ENCODE peak calls at places on chromosomes 16 and 17, in five cellular contexts. R is A549, L is HepG2, Y is IMR-90, F is SK-N-SH. E is an unnamed sample. For H3K9me3, the result is how much of the 10 kb centered on the place peaks cover.

GRCh38 chr16:67862623-67863583 is 9.9 kb upstream of the EDC4 start:
- DNase-seq in R (no peak), L (no peak), Y (peak), F (no peak), E (no peak)

GRCh38 chr17:42116705-42117396 is 4.3 kb downstream of the KAT2A start:
- DNase-seq in R (peak), L (peak), Y (peak), F (peak), E (peak)

GRCh38 chr16:21645261-21645721 is 7.1 kb downstream of the IGSF6 start:
- DNase-seq in R (no peak), L (no peak), Y (peak), F (no peak), E (no peak)

GRCh38 chr17:76384987-76385891 is 830 bp downstream of the SPHK1 start:
- DNase-seq in R (peak), L (peak), Y (peak), F (peak), E (peak)

GRCh38 chr16:81547194-81547918 is 102.7 kb downstream of the CMIP start:
- DNase-seq in R (no peak), L (no peak), Y (no peak), F (no peak), E (no peak)

GRCh38 chr17:52233176-52233575 is 74.7 kb upstream of the CA10 start:
- DNase-seq in R (no peak), L (no peak), Y (no peak), F (no peak), E (no peak)

GRCh38 chr17:307295-307691 is 45.3 kb downstream of the RPH3AL start:
- DNase-seq in R (no peak), L (no peak), Y (no peak), F (no peak), E (no peak)

GRCh38 chr17:77781536-77781935 is 177.0 kb upstream of the TNRC6C start:
- DNase-seq in R (no peak), L (no peak), Y (no peak), F (no peak), E (no peak)

GRCh38 chr17:45342871-45343526 is 26.2 kb upstream of the MAP3K14 start:
- DNase-seq in R (no peak), L (no peak), Y (no peak), F (no peak), E (no peak)

GRCh38 chr17:35486920-35487727 is 38.6 kb upstream of the SLFN13 start:
- DNase-seq in R (no peak), L (no peak), Y (peak), F (no peak), E (peak)

GRCh38 chr17:8384801-8385335 is 1.9 kb upstream of the RPL26 start:
- DNase-seq in R (peak), L (no peak), Y (peak), F (no peak), E (no peak)

GRCh38 chr16:29007865-29008593 is 23.2 kb downstream of the LAT start:
- DNase-seq in R (no peak), L (no peak), Y (peak), F (no peak), E (peak)

GRCh38 chr16:35342012-35342411 is 1882.6 kb downstream of the TP53TG3F start:
- DNase-seq in R (no peak), L (no peak), Y (no peak), F (no peak), E (no peak)

GRCh38 chr16:35339337-35339736 is 1879.9 kb downstream of the TP53TG3F start:
- DNase-seq in R (no peak), L (no peak), Y (no peak), F (no peak), E (no peak)

DNA sequence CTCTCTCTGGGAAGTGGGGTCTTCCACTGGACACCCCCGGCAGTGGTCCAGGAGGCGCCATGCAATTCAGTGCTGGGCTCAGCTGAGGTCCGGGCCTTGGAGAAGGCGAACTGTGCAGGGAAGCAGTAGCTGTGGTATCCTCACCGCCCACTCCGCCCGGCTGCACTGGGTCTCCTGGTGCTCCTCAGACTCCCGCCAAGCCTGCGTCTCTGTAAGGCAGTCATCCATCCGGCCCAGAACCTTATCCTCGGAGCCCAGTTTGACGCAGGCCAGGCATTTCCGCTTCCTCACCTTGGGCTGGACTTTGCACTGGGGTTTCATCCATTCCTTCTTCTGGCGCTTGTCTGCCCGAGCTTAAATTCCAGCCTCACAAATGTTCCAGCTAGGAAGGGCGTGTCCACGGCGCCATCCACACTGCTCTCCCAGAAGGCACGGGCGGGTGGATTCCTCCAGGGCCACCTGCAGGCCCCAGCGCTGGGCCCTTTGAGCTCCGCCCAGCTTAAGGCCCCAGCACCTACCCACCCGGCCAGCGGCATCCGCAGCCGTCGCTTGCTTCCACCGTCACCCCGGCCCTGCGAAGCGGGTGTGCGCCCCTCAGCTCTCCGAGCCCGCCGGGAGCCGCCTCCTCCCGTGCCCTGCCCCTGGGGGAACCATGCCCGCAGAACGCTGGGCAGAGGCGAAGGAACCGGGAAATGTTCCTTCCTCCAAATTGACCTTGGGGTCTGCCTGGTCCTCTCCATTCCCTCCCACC is 1884.8 kb downstream of the TP53TG3F start:
- DNase-seq in R (no peak), L (no peak), Y (no peak), F (no peak), E (no peak)
- H3K9me3 ChIP-seq in R (under half), L (half or more), Y (under half), F (under half), E (under half)

GRCh38 chr16:2533912-2534311 is 2.7 kb upstream of the CEMP1 start:
- DNase-seq in R (no peak), L (no peak), Y (no peak), F (no peak), E (no peak)

GRCh38 chr16:2531371-2531695 is at the start of gene CEMP1:
- DNase-seq in R (no peak), L (no peak), Y (no peak), F (no peak), E (no peak)

GRCh38 chr16:2531696-2532493 is 687 bp upstream of the CEMP1 start:
- DNase-seq in R (peak), L (peak), Y (peak), F (peak), E (peak)

GRCh38 chr16:2530629-2531318 is 434 bp downstream of the CEMP1 start:
- DNase-seq in R (no peak), L (no peak), Y (no peak), F (peak), E (no peak)

GRCh38 chr16:2532494-2533141 is 1.4 kb upstream of the CEMP1 start:
- DNase-seq in R (no peak), L (peak), Y (peak), F (peak), E (peak)
- TF ChIP-seq SMC3 in R (no peak), L (no peak), Y (no peak), F (no peak), E (no peak)

DNA sequence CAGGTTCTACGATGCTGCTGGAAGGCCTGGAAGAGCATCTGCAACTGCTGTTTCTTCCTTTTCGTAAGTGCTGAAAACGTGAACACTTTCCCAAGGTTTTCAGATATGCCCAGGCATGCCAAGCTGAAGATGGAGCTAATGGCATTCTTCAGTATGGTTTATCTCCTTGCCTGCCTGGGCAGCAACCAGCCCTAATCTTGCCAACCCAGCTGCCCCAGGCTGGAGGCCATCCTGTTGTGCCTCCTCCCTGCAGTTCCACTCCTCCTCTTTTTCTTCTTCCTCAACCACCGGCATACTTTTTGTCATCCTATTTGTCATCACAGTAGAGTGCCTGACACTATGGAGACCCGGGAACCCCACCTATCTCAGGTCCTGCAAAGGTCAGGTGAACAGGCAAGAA is 1849.3 kb downstream of the TP53TG3F start:
- DNase-seq in R (no peak), L (no peak), Y (no peak), F (no peak), E (no peak)
- H3K9me3 ChIP-seq in R (under half), L (half or more), Y (under half), F (under half), E (under half)

GRCh38 chr17:27338536-27338985 is 44.6 kb downstream of the WSB1 start:
- DNase-seq in R (no peak), L (no peak), Y (no peak), F (no peak), E (no peak)
- TF ChIP-seq SMC3 in R (no peak), L (no peak), Y (no peak), F (no peak), E (no peak)

DNA sequence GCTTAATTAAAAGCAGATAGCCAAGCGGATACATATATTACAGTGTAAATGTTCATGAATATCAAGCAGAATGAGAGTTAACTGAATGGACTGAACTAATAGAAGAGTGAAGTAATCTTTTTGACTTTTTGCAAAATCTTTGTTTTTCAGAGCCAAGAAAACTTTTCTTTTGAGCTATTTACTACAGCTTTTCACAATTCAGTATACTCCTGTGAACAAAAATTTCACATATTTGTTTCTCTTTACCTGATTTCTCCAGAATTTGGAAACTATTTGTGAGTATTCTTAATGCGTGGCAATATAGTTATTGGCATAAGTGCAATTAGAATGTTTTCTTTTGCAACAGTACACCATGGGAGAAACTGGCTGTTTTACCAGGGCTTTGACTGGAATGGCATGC is 9.1 kb upstream of the DUXB start:
- DNase-seq in R (no peak), L (no peak), Y (no peak), F (no peak), E (no peak)
- H3K9me3 ChIP-seq in R (under half), L (under half), Y (under half), F (under half), E (under half)

DNA sequence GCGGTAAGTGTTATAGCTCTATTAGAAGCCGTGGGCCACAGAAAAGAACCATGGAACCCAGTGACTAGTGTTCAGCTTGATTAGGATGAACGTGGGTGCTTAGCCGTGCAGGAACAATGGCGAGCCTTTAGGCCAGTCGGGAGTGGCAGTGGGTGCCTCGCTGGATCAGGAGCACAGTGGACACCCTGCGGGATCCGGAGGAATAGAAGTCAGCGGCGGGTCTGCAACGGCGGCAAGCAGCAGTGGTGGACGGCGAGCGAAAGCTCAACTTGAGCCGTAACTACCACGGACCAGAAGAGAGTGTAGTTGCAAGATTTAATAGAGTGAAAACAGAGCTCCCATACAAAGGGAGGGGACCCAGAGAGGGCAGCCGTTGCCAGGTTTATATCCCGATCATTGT is 37.3 kb upstream of the CDH15 start:
- DNase-seq in R (no peak), L (no peak), Y (no peak), F (no peak), E (no peak)
- TF ChIP-seq SMC3 in R (no peak), L (no peak), Y (no peak), F (no peak), E (no peak)

E was measured in K562.